ENCODE peak calls at places on chromosomes 11 and 22, in nine cellular contexts. D, N, X, C, O, P, H, G and V are unnamed samples.

GRCh38 chr11:99069831-99070444 is 49.2 kb downstream of the CNTN5 start:
- DNase-seq in D (no peak), N (no peak), X (no peak), C (peak), O (no peak), P (no peak), H (peak), G (peak), V (no peak)

GRCh38 chr11:75428301-75428724 is 4.7 kb downstream of the KLHL35 start:
- DNase-seq in D (peak), N (peak), X (peak), C (peak), O (peak), P (peak), H (no peak), G (peak), V (peak)

GRCh38 chr11:85752890-85753581 is 57.9 kb downstream of the SYTL2 start:
- DNase-seq in D (no peak), N (no peak), X (peak), C (no peak), O (no peak), P (no peak), H (no peak), G (peak), V (no peak)

GRCh38 chr22:34403667-34404066 is 483.4 kb upstream of the LARGE1 start:
- DNase-seq in D (no peak), N (no peak), X (no peak), C (no peak), O (no peak), P (no peak), H (no peak), G (no peak), V (no peak)

GRCh38 chr22:28051787-28052356 is 132.8 kb upstream of the PITPNB start:
- DNase-seq in D (no peak), N (peak), X (peak), C (peak), O (peak), P (no peak), H (peak), G (peak), V (peak)

GRCh38 chr11:65185869-65186341 is 4.2 kb downstream of the CAPN1 start:
- DNase-seq in D (no peak), N (no peak), X (no peak), C (no peak), O (no peak), P (no peak), H (no peak), G (no peak), V (no peak)

GRCh38 chr11:64094463-64095223 is 58.9 kb downstream of the FLRT1 start:
- DNase-seq in D (no peak), N (no peak), X (no peak), C (peak), O (no peak), P (no peak), H (no peak), G (peak), V (no peak)

GRCh38 chr11:117160826-117161225 is 16.7 kb downstream of the PAFAH1B2 start:
- DNase-seq in D (no peak), N (no peak), X (no peak), C (no peak), O (no peak), P (no peak), H (no peak), G (no peak), V (no peak)

GRCh38 chr22:20551805-20552449 is 44.5 kb downstream of the MED15 start:
- DNase-seq in D (no peak), N (no peak), X (peak), C (peak), O (peak), P (no peak), H (no peak), G (no peak), V (no peak)

GRCh38 chr11:64284962-64285884 is at the start of gene GPR137:
- DNase-seq in D (no peak), N (peak), X (peak), C (peak), O (peak), P (peak), H (peak), G (peak), V (peak)

GRCh38 chr11:10716543-10717259 is 23.1 kb upstream of the IRAG1 start:
- DNase-seq in D (no peak), N (no peak), X (no peak), C (no peak), O (no peak), P (no peak), H (no peak), G (no peak), V (no peak)

GRCh38 chr11:126410649-126411048 is 55.2 kb downstream of the ST3GAL4 start:
- DNase-seq in D (peak), N (no peak), X (no peak), C (no peak), O (peak), P (no peak), H (no peak), G (peak), V (no peak)

GRCh38 chr11:23778971-23779370 is 717.9 kb upstream of the LUZP2 start:
- DNase-seq in D (no peak), N (no peak), X (no peak), C (peak), O (no peak), P (no peak), H (no peak), G (no peak), V (no peak)

GRCh38 chr22:40123387-40123786 is 54.3 kb upstream of the TNRC6B start:
- DNase-seq in D (no peak), N (no peak), X (no peak), C (peak), O (no peak), P (no peak), H (no peak), G (no peak), V (no peak)

GRCh38 chr11:61739966-61740365 is 12.5 kb upstream of the MYRF start:
- DNase-seq in D (no peak), N (no peak), X (no peak), C (no peak), O (no peak), P (no peak), H (no peak), G (no peak), V (no peak)

GRCh38 chr11:35107866-35108265 is 31.1 kb upstream of the CD44 start:
- DNase-seq in D (no peak), N (no peak), X (no peak), C (no peak), O (no peak), P (no peak), H (no peak), G (no peak), V (no peak)

GRCh38 chr22:25495286-25495685 is 69.2 kb upstream of the GRK3 start:
- DNase-seq in D (no peak), N (peak), X (no peak), C (peak), O (no peak), P (no peak), H (no peak), G (peak), V (no peak)

GRCh38 chr11:64839887-64840782 is 4.3 kb downstream of the CDC42BPG start:
- DNase-seq in D (no peak), N (no peak), X (no peak), C (no peak), O (no peak), P (no peak), H (no peak), G (no peak), V (no peak)